ENCODE peak calls at places on chromosomes 12 and 14, in eight cellular contexts. Z is HuH-7.5; T is T-helper 2 cell treated with Interferon-gamma antibody and Interleukin-4, amounts not matched to agents 5 μg/mL and 100 μg/mL, for 36 hours; F is H9; D is stimulated activated CD8-positive, alpha-beta memory T cell treated with anti-CD3 and anti-CD28 coated beads, Interleukin-15, amount 100 ng/mL, for 48 hours; C is uterus; O is activated gamma-delta T cell treated with anti-CD3 and anti-CD28 coated beads, Interleukin-2, amount 50 U/mL, for 16 hours; K is COLO829. E is an unnamed sample.

GRCh38 chr14:77498120-77498979 is at the start of gene ISM2:
- DNase-seq in F (peak), K (peak), C (peak), D (peak), Z (peak), O (peak), T (peak), E (peak)

GRCh38 chr14:105315211-105315721 is 718 bp downstream of the PACS2 start:
- DNase-seq in T (peak), Z (peak), K (no peak), D (no peak), O (no peak), F (peak), C (no peak), E (no peak)

GRCh38 chr14:30610719-30611388 is 11.3 kb upstream of the SCFD1 start:
- DNase-seq in Z (peak), C (peak), D (no peak), O (no peak), K (peak), T (no peak), F (no peak), E (peak)

GRCh38 chr12:95215925-95216324 is 1.3 kb downstream of the FGD6 start:
- DNase-seq in C (no peak), D (no peak), F (no peak), K (no peak), O (no peak), T (no peak), Z (peak), E (peak)

GRCh38 chr14:93033983-93034670 is 81.6 kb downstream of the ITPK1 start:
- DNase-seq in F (peak), Z (no peak), O (peak), T (no peak), C (no peak), D (no peak), K (no peak), E (no peak)

GRCh38 chr14:35123388-35123703 is 994 bp downstream of the PRORP start:
- DNase-seq in Z (no peak), K (no peak), D (no peak), T (no peak), O (no peak), F (no peak), C (no peak), E (no peak)

GRCh38 chr12:27289414-27289813 is 43.2 kb upstream of the BMAL2 start:
- DNase-seq in D (no peak), F (no peak), C (no peak), Z (no peak), O (no peak), T (no peak), K (peak), E (peak)

GRCh38 chr14:58607571-58608317 is 30.0 kb upstream of the DACT1 start:
- DNase-seq in T (no peak), C (no peak), O (no peak), F (no peak), D (no peak), K (peak), Z (no peak), E (peak)

GRCh38 chr12:68483592-68484373 is 126.9 kb upstream of the RAP1B start:
- DNase-seq in F (no peak), C (no peak), O (no peak), T (no peak), Z (no peak), K (no peak), D (no peak), E (peak)

GRCh38 chr14:91215381-91215780 is 29.1 kb downstream of the GPR68 start:
- DNase-seq in D (no peak), Z (no peak), T (no peak), F (no peak), C (no peak), K (no peak), O (no peak), E (no peak)

GRCh38 chr14:35993512-35993960 is 167.4 kb downstream of the BRMS1L start:
- DNase-seq in D (no peak), K (no peak), F (no peak), O (no peak), T (no peak), C (no peak), Z (no peak), E (no peak)

GRCh38 chr14:33509927-33510535 is 440.8 kb downstream of the EGLN3 start:
- DNase-seq in T (no peak), D (no peak), Z (no peak), K (no peak), C (peak), O (no peak), F (no peak), E (no peak)

GRCh38 chr12:105911966-105912365 is 226.8 kb downstream of the NUAK1 start:
- DNase-seq in D (no peak), K (no peak), C (no peak), Z (no peak), T (no peak), O (no peak), F (no peak), E (no peak)

GRCh38 chr14:61466249-61466904 is 145.0 kb downstream of the PRKCH start:
- DNase-seq in C (peak), K (no peak), T (no peak), F (peak), Z (no peak), O (no peak), D (no peak), E (peak)

GRCh38 chr12:114163766-114164165 is 197.6 kb upstream of the RBM19 start:
- DNase-seq in F (no peak), D (no peak), T (no peak), Z (no peak), O (no peak), K (no peak), C (no peak), E (peak)

GRCh38 chr14:62329427-62329826 is 567.2 kb downstream of the SNAPC1 start:
- DNase-seq in C (no peak), O (no peak), Z (no peak), F (no peak), T (no peak), K (no peak), D (no peak), E (peak)

GRCh38 chr14:66507181-66507721 is 696 bp upstream of the GPHN start:
- DNase-seq in C (no peak), D (no peak), T (no peak), O (peak), K (no peak), Z (no peak), F (no peak), E (no peak)

GRCh38 chr14:36383674-36384421 is 63.4 kb upstream of the MBIP start:
- DNase-seq in O (no peak), K (no peak), Z (no peak), C (peak), D (no peak), F (no peak), T (no peak), E (no peak)

GRCh38 chr14:62592877-62593276 is 452.4 kb downstream of the KCNH5 start:
- DNase-seq in D (no peak), O (no peak), Z (no peak), K (no peak), F (no peak), C (no peak), T (no peak), E (peak)

GRCh38 chr12:79016181-79016580 is 151.6 kb downstream of the SYT1 start:
- DNase-seq in K (no peak), O (no peak), Z (no peak), F (no peak), D (no peak), C (no peak), T (no peak), E (no peak)

GRCh38 chr14:99971929-99972747 is 93.1 kb upstream of the EVL start:
- DNase-seq in Z (no peak), D (no peak), T (no peak), K (no peak), O (no peak), C (no peak), F (no peak), E (peak)

GRCh38 chr14:104187121-104187889 is 48.9 kb downstream of the KIF26A start:
- DNase-seq in F (no peak), K (no peak), Z (no peak), T (no peak), C (no peak), D (no peak), O (no peak), E (no peak)

GRCh38 chr14:74308695-74309094 is 6.0 kb upstream of the ABCD4 start:
- DNase-seq in O (no peak), F (no peak), Z (no peak), C (no peak), T (no peak), D (no peak), K (no peak), E (no peak)

GRCh38 chr12:55499231-55499630 is 7.1 kb downstream of the OR6C68 start:
- DNase-seq in T (no peak), O (no peak), C (no peak), Z (no peak), K (no peak), D (no peak), F (no peak), E (no peak)

GRCh38 chr12:22121224-22121623 is 75.2 kb downstream of the CMAS start:
- DNase-seq in F (peak), O (peak), D (peak), Z (no peak), C (no peak), T (no peak), K (no peak), E (no peak)

GRCh38 chr12:121288941-121289340 is 7.6 kb downstream of the CAMKK2 start:
- DNase-seq in Z (no peak), K (no peak), O (no peak), D (no peak), C (peak), T (no peak), F (no peak), E (no peak)

GRCh38 chr12:13596714-13597113 is 384.7 kb downstream of the GRIN2B start:
- DNase-seq in Z (no peak), D (no peak), O (no peak), C (no peak), K (no peak), T (no peak), F (no peak), E (no peak)

GRCh38 chr12:121798807-121799174 is 5.0 kb upstream of the SETD1B start:
- DNase-seq in Z (no peak), D (no peak), F (no peak), C (no peak), K (no peak), O (no peak), T (no peak), E (no peak)

GRCh38 chr14:105313381-105314286 is 914 bp upstream of the PACS2 start:
- DNase-seq in D (no peak), Z (peak), T (peak), O (no peak), K (no peak), C (peak), F (peak), E (no peak)

GRCh38 chr14:76846331-76847047 is 20.3 kb downstream of the LRRC74A start:
- DNase-seq in D (no peak), K (no peak), O (no peak), F (no peak), C (no peak), T (no peak), Z (no peak), E (no peak)

GRCh38 chr12:80031229-80031628 is 68.1 kb upstream of the OTOGL start:
- DNase-seq in O (no peak), T (no peak), C (no peak), F (no peak), Z (no peak), D (no peak), K (no peak), E (no peak)

GRCh38 chr12:53675701-53676607 is at the start of gene ATP5MC2:
- DNase-seq in O (peak), T (peak), Z (peak), K (peak), C (peak), D (peak), F (peak), E (peak)

GRCh38 chr12:74441872-74442271 is 95.8 kb upstream of the ATXN7L3B start:
- DNase-seq in C (no peak), F (peak), O (no peak), T (no peak), Z (no peak), K (no peak), D (no peak), E (no peak)

GRCh38 chr12:96120359-96121100 is 73.6 kb upstream of the ELK3 start:
- DNase-seq in F (peak), D (no peak), K (no peak), C (no peak), T (no peak), O (no peak), Z (no peak), E (no peak)

GRCh38 chr12:103800252-103800771 is 40.7 kb downstream of the NT5DC3 start:
- DNase-seq in O (no peak), Z (no peak), K (no peak), F (no peak), D (no peak), C (peak), T (no peak), E (peak)

GRCh38 chr14:56659964-56660551 is 80.5 kb downstream of the TMEM260 start:
- DNase-seq in Z (peak), D (no peak), C (no peak), K (peak), T (no peak), O (no peak), F (no peak), E (peak)

GRCh38 chr12:52151859-52152783 is 39.7 kb downstream of the KRT80 start:
- DNase-seq in T (peak), O (peak), K (peak), Z (peak), F (peak), C (peak), D (peak), E (peak)

GRCh38 chr12:93883436-93884154 is 206.4 kb downstream of the CRADD start:
- DNase-seq in D (no peak), T (no peak), C (no peak), Z (no peak), F (no peak), K (no peak), O (no peak), E (peak)

GRCh38 chr12:52860102-52860838 is 11.5 kb upstream of the KRT78 start:
- DNase-seq in C (no peak), T (no peak), O (no peak), Z (no peak), D (no peak), K (no peak), F (peak), E (peak)

E was measured in IMR-90.